ENCODE peak calls at places on chromosomes 11 and 22, in five cellular contexts. S is DND-41, Y is IMR-90, P is vagina, R is GM12878. D is an unnamed sample.
A peak's percentile ranks its signal among the peaks of the same experiment; 100 is the strongest.

GRCh38 chr11:70352601-70353000 is 45.7 kb upstream of the CTTN start:
- DNase-seq in S (no peak), Y (no peak), P (no peak), R (no peak), D (no peak)

GRCh38 chr11:12914401-12914912 is 94.7 kb upstream of the RASSF10 start:
- DNase-seq in S (peak; percentile 39), Y (peak; percentile 33), P (no peak), R (no peak), D (no peak)

GRCh38 chr11:87463486-87464102 is 425.9 kb downstream of the TMEM135 start:
- DNase-seq in S (no peak), Y (peak; percentile 36), P (no peak), R (no peak), D (no peak)

GRCh38 chr11:72225411-72225951 is 914 bp downstream of the INPPL1 start:
- DNase-seq in S (peak; percentile 35), Y (no peak), P (peak; percentile 83), R (no peak), D (peak; percentile 59)

GRCh38 chr11:44326615-44327475 is 16.9 kb upstream of the ALX4 start:
- DNase-seq in S (no peak), Y (no peak), P (no peak), R (no peak), D (no peak)

GRCh38 chr11:103315248-103315647 is 206.0 kb downstream of the DYNC2H1 start:
- DNase-seq in S (no peak), Y (peak; percentile 15), P (no peak), R (no peak), D (no peak)

GRCh38 chr11:110473666-110474065 is 43.9 kb downstream of the FDX1 start:
- DNase-seq in S (no peak), Y (peak; percentile 66), P (peak; percentile 70), R (no peak), D (no peak)

GRCh38 chr11:93869830-93870229 is 19.4 kb upstream of the VSTM5 start:
- DNase-seq in S (no peak), Y (no peak), P (no peak), R (no peak), D (no peak)

GRCh38 chr22:23533328-23533762 is 46.7 kb downstream of the IGLL1 start:
- DNase-seq in S (peak; percentile 82), Y (peak; percentile 10), P (no peak), R (no peak), D (peak; percentile 12)

GRCh38 chr11:108857382-108857781 is 192.5 kb downstream of the DDX10 start:
- DNase-seq in S (no peak), Y (no peak), P (no peak), R (no peak), D (no peak)

GRCh38 chr11:114168086-114168448 is 108.6 kb downstream of the ZBTB16 start:
- DNase-seq in S (no peak), Y (no peak), P (no peak), R (no peak), D (no peak)

GRCh38 chr11:77084581-77085191 is 17.9 kb downstream of the CAPN5 start:
- DNase-seq in S (no peak), Y (no peak), P (no peak), R (no peak), D (no peak)

GRCh38 chr11:114091791-114092397 is 32.4 kb downstream of the ZBTB16 start:
- DNase-seq in S (no peak), Y (no peak), P (no peak), R (no peak), D (no peak)

GRCh38 chr22:38657248-38657909 is 941 bp downstream of the CBY1 start:
- DNase-seq in S (peak; percentile 51), Y (no peak), P (no peak), R (no peak), D (peak; percentile 30)

GRCh38 chr22:27591060-27591459 is 210.5 kb downstream of the MN1 start:
- DNase-seq in S (no peak), Y (no peak), P (no peak), R (no peak), D (no peak)

GRCh38 chr11:34276465-34276864 is 81.3 kb downstream of the ABTB2 start:
- DNase-seq in S (no peak), Y (no peak), P (no peak), R (no peak), D (no peak)

GRCh38 chr22:19891350-19892248 is 36.9 kb upstream of the GNB1L start:
- DNase-seq in S (peak; percentile 95), Y (peak; percentile 89), P (no peak), R (no peak), D (peak; percentile 83)

DNA sequence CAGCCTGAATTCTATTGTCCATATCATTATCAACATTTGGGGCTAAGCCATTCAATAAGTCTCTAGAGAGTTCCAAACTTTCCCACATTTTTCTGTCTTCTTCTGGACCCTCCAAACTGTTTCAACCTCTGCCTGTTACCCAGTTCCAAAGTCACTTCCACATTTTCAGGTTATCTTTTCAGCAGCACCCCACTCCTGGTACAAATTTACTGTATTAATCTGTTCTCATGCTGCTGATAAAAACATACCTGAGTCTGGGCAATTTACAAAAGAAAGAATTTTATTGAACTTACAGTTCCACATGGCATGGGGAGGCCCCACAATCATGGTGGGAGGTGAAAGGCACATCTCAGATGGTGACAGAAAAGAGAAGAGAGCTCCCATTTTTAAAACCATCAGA is 5.8 kb downstream of the OR5AK2 start:
- DNase-seq in S (no peak), Y (no peak), P (no peak), R (no peak), D (no peak)
- H3K9me3 ChIP-seq in S (peaks cover 11% of the 10 kb centered on the region), Y (no peaks in the 10 kb centered on the region), P (peaks cover 6% of the 10 kb centered on the region), R (no peaks in the 10 kb centered on the region), D (no peaks in the 10 kb centered on the region)

GRCh38 chr11:63563201-63564055 is at the start of gene PLAAT2:
- DNase-seq in S (no peak), Y (no peak), P (no peak), R (no peak), D (no peak)

GRCh38 chr11:63564056-63564784 is 1.0 kb upstream of the PLAAT2 start:
- DNase-seq in S (no peak), Y (no peak), P (no peak), R (peak; percentile 69), D (no peak)

GRCh38 chr11:63557548-63557947 is 5.6 kb downstream of the PLAAT2 start:
- DNase-seq in S (no peak), Y (no peak), P (no peak), R (no peak), D (no peak)

GRCh38 chr11:63558459-63559157 is 4.6 kb downstream of the PLAAT2 start:
- DNase-seq in S (no peak), Y (no peak), P (no peak), R (no peak), D (no peak)

DNA sequence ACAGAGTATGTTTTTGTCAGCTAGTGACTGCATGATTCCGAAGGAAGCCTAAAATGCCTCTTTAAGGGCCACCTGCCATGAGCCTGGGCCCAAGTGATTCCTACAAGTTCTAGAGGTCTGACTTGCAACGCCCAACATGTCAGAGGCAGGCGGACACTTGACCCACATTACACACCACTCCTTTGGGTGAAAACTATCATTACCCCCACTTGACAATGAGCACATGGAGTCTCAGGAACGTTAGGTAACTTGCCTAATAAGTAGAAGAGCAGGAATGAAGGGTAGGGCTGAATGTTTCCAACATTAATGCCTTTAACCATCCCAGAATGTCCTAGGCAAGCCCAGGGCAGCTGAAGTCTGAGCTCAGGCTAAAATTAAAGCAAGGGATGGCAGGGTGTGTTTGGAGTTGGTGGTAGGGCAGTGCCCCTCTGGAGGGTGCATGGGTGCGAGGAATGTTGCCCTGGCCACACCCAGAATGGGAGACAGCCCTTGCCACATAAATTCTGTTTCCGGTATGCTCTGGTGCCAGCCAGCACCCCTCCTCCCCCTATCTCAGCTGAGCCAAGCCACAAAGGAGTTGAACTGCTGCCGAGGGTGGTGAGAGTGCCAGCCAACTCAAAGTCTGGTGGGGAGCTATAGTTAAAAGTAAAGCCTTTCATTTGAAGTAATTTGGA is 2.5 kb downstream of the PLAAT2 start:
- DNase-seq in S (peak; percentile 74), Y (no peak), P (no peak), R (no peak), D (no peak)
- H3K27ac ChIP-seq in S (peak overlapping the region; percentile 28), Y (no peak overlapping the region), P (no peak overlapping the region), R (no peak overlapping the region), D (no peak overlapping the region)

GRCh38 chr22:49024775-49025440 is 802.8 kb downstream of the BRD1 start:
- DNase-seq in S (no peak), Y (no peak), P (no peak), R (no peak), D (no peak)

GRCh38 chr22:49021926-49022815 is 805.5 kb downstream of the BRD1 start:
- DNase-seq in S (no peak), Y (no peak), P (no peak), R (no peak), D (no peak)

GRCh38 chr22:49022816-49023160 is 804.9 kb downstream of the BRD1 start:
- DNase-seq in S (no peak), Y (no peak), P (no peak), R (no peak), D (no peak)

GRCh38 chr22:49023879-49024774 is 803.5 kb downstream of the BRD1 start:
- DNase-seq in S (no peak), Y (no peak), P (no peak), R (no peak), D (no peak)

GRCh38 chr22:49023161-49023878 is 804.4 kb downstream of the BRD1 start:
- DNase-seq in S (no peak), Y (no peak), P (no peak), R (no peak), D (no peak)
- H3K9me3 ChIP-seq in S (no peaks in the 10 kb centered on the region), Y (peaks cover 67% of the 10 kb centered on the region), P (no peaks in the 10 kb centered on the region), R (no peaks in the 10 kb centered on the region), D (no peaks in the 10 kb centered on the region)

GRCh38 chr11:46351606-46352005 is 4.3 kb downstream of the DGKZ start:
- DNase-seq in S (no peak), Y (no peak), P (no peak), R (no peak), D (no peak)
- H3K27ac ChIP-seq in S (peak overlapping the region; percentile 51), Y (no peak overlapping the region), P (peak overlapping the region; percentile 16), R (no peak overlapping the region), D (peak overlapping the region; percentile 69)